ENCODE peak calls at places on chromosome 1, in six cellular contexts. O is adrenal gland, V is left ventricle myocardium inferior, J is OCI-LY7, U is ovary, D is IMR-90. M is an unnamed sample.

GRCh38 chr1:32047701-32048100 is 25.0 kb upstream of the TMEM39B start:
- DNase-seq in O (no peak), V (no peak), J (no peak), U (no peak), D (peak), M (no peak)

GRCh38 chr1:38256072-38256471 is 209.5 kb upstream of the POU3F1 start:
- DNase-seq in O (no peak), V (no peak), J (no peak), U (no peak), D (no peak), M (no peak)

GRCh38 chr1:181038399-181038873 is 4.7 kb downstream of the MR1 start:
- DNase-seq in O (peak), V (no peak), J (peak), U (no peak), D (peak), M (peak)

GRCh38 chr1:30375156-30375555 is 348.2 kb downstream of the MATN1 start:
- DNase-seq in O (no peak), V (no peak), J (no peak), U (no peak), D (no peak), M (no peak)

GRCh38 chr1:120179420-120180348 is 3.4 kb upstream of the SEC22B start:
- DNase-seq in O (no peak), V (no peak), J (no peak), U (peak), D (peak), M (no peak)

GRCh38 chr1:209504571-209504970 is 78.9 kb upstream of the CAMK1G start:
- DNase-seq in O (no peak), V (no peak), J (no peak), U (no peak), D (no peak), M (no peak)

GRCh38 chr1:93448983-93449805 is 1.3 kb downstream of the FNBP1L start:
- DNase-seq in O (no peak), V (no peak), J (no peak), U (peak), D (peak), M (no peak)

GRCh38 chr1:14968251-14968812 is 185.2 kb upstream of the TMEM51 start:
- DNase-seq in O (peak), V (peak), J (no peak), U (no peak), D (peak), M (peak)

GRCh38 chr1:209328178-209328577 is 255.3 kb upstream of the CAMK1G start:
- DNase-seq in O (no peak), V (no peak), J (no peak), U (no peak), D (no peak), M (no peak)

GRCh38 chr1:98391175-98391574 is 270.3 kb upstream of the SNX7 start:
- DNase-seq in O (no peak), V (no peak), J (no peak), U (no peak), D (no peak), M (no peak)

GRCh38 chr1:221900678-221901077 is 158.8 kb upstream of the DUSP10 start:
- DNase-seq in O (no peak), V (no peak), J (no peak), U (no peak), D (no peak), M (no peak)

DNA sequence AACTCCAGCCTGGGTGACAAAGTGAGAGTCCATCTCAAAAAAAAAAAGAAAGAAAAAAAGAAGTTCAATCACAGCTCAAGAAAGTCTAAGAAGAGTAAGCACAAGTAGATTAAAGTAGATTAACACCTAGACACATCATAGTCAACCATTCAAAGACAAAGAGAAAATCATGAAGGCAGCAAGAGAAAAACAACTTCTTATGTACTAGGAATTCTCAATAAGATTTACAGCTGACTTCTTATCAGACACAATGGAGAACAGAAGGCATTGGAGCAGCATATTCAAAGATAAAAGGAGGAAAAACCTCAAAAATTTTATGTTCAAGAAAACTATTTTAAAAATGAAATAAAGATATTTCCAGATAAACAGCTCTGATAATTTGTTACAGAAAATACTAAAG is 147.3 kb downstream of the LBR start:
- DNase-seq in O (no peak), V (no peak), J (no peak), U (no peak), D (no peak), M (no peak)
- H3K27ac ChIP-seq in O (no peak), V (no peak), J (no peak), U (no peak), D (no peak), M (no peak)

GRCh38 chr1:230760360-230760827 is 13.2 kb downstream of the CAPN9 start:
- DNase-seq in O (peak), V (no peak), J (peak), U (no peak), D (no peak), M (no peak)
- TF ChIP-seq CTCF in O (no peak), V (no peak), J (peak), U (no peak), D (no peak), M (no peak)

GRCh38 chr1:168091720-168092119 is 45.0 kb downstream of the GPR161 start:
- DNase-seq in O (no peak), V (no peak), J (no peak), U (no peak), D (no peak), M (no peak)

GRCh38 chr1:168089979-168090337 is 46.8 kb downstream of the GPR161 start:
- DNase-seq in O (no peak), V (no peak), J (no peak), U (no peak), D (no peak), M (no peak)

GRCh38 chr1:168091063-168091462 is 45.7 kb downstream of the GPR161 start:
- DNase-seq in O (no peak), V (no peak), J (no peak), U (no peak), D (no peak), M (no peak)

GRCh38 chr1:168089326-168089978 is 47.3 kb downstream of the GPR161 start:
- DNase-seq in O (peak), V (no peak), J (no peak), U (no peak), D (no peak), M (no peak)

DNA sequence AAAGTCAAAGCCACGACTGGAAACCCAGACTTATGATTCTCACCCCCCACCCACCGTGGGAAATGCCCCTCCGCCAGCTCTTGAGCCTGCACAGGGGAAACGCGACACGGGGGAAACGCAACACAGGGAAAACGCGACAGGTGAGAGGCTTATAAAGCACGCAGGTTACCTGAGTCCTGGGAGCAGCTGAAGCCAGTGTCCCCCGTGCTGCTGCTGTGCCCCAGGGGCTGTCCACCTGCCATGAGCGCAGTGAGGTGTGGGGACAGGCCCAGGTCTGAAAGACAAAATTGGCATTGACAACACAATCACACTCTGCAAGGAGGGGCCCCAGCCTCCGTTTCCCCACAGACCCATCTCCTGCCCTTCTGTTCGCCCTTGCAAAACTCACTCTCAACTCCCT is 46.3 kb downstream of the GPR161 start:
- DNase-seq in O (no peak), V (no peak), J (no peak), U (no peak), D (no peak), M (no peak)
- H3K27ac ChIP-seq in O (no peak), V (no peak), J (no peak), U (no peak), D (no peak), M (no peak)

DNA sequence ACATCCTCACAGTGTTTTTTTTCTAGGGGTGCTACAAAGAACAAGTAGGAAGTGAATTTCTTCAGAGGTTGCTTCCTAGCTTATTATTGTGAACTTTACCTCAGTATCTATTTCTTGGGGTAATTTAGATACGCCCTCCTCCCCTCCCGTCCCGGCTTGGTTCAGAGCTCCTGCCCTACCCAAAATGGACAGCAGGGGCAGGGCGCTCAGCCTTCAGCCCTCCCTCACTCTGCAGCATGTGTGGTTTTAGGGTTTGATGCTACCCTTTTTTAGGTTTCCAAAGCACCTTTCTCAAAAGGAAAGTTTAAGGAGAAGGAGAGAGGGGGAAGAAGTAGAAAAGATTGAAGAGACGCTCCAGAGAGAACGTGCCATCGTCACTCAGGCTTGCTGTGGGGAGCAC is 16.9 kb upstream of the POGK start:
- DNase-seq in O (no peak), V (no peak), J (no peak), U (no peak), D (no peak), M (no peak)
- TF ChIP-seq CTCF in O (no peak), V (peak), J (peak), U (no peak), D (no peak), M (no peak)

GRCh38 chr1:154220071-154220969 is at the start of gene UBAP2L:
- DNase-seq in O (peak), V (peak), J (peak), U (peak), D (peak), M (peak)

GRCh38 chr1:154221815-154222081 is 993 bp downstream of the UBAP2L start:
- DNase-seq in O (no peak), V (no peak), J (peak), U (no peak), D (peak), M (no peak)

GRCh38 chr1:154220970-154221814 is 437 bp downstream of the UBAP2L start:
- DNase-seq in O (peak), V (peak), J (peak), U (peak), D (peak), M (peak)

GRCh38 chr1:154219511-154219910 is 1.2 kb upstream of the UBAP2L start:
- DNase-seq in O (peak), V (no peak), J (peak), U (no peak), D (peak), M (no peak)

DNA sequence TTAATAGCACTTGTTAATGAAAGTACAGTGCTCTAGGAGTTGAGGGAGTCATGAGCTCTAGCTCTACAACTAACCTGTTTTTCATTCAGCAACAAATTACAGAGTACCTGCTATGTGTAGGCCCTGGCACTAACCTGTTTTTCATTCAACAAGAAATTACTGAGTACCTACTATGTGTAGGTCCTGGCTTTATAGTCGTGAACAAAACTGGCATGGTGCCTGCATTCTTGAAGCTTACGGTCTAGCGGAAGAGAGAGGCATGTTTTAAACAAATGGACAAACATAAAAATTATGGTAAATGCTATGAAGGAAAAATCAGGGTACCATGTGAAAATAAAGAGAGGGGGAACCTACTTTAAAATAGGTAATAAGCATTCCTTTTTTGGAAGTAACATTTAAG is 2.2 kb upstream of the UBAP2L start:
- DNase-seq in O (no peak), V (no peak), J (no peak), U (no peak), D (no peak), M (no peak)
- H3K27ac ChIP-seq in O (no peak), V (no peak), J (no peak), U (no peak), D (no peak), M (peak)

M was measured in psoas muscle.